ENCODE peak calls at places on chromosomes 2 and 18, in five cellular contexts. Q is EL; T is RWPE1; V is H9; Y is activated naive CD8-positive, alpha-beta T cell treated with anti-CD3 and anti-CD28 coated beads for 36 hours. F is an unnamed sample.

GRCh38 chr18:23037646-23038045 is 97.6 kb upstream of the CABLES1 start:
- DNase-seq in Y (no peak), V (no peak), Q (no peak), T (no peak), F (no peak)

GRCh38 chr2:184799386-184799785 is 201.1 kb downstream of the ZNF804A start:
- DNase-seq in Q (no peak), Y (no peak), T (no peak), V (no peak), F (no peak)

GRCh38 chr2:121866789-121867188 is 111.3 kb downstream of the TSN start:
- DNase-seq in Q (peak; percentile 38), V (no peak), T (no peak), Y (no peak), F (peak; percentile 55)

GRCh38 chr2:197191177-197191947 is 119.2 kb downstream of the ANKRD44 start:
- DNase-seq in V (no peak), Q (no peak), T (peak; percentile 59), Y (no peak), F (peak; percentile 58)

GRCh38 chr2:11542275-11542819 is 8.5 kb downstream of the GREB1 start:
- DNase-seq in Y (no peak), T (no peak), Q (no peak), V (no peak), F (no peak)

GRCh38 chr2:45889053-45889452 is 237.6 kb downstream of the PRKCE start:
- DNase-seq in Q (no peak), Y (peak; percentile 39), V (peak; percentile 47), T (no peak), F (no peak)

GRCh38 chr2:74708883-74709282 is 54.8 kb downstream of the SEMA4F start:
- DNase-seq in Y (no peak), Q (peak; percentile 46), V (no peak), T (no peak), F (peak; percentile 43)

GRCh38 chr2:8511868-8512612 is 169.8 kb upstream of the ID2 start:
- DNase-seq in Q (peak; percentile 28), V (no peak), T (no peak), Y (no peak), F (peak; percentile 2)

F was measured in ELR.